ENCODE peak calls at places on chromosome 22, in four cellular contexts. One of them, this sample, is unnamed.

GRCh38 chr22:32987081-32987631 is 71.0 kb downstream of the SYN3 start:
- DNase-seq in GM12878: no peak
- DNase-seq in HepG2: no peak
- DNase-seq in K562: no peak
- DNase-seq in this sample: peak; percentile 62

GRCh38 chr22:39703890-39704658 is 133.5 kb downstream of the CACNA1I start:
- DNase-seq in HepG2: no peak
- DNase-seq in GM12878: no peak
- DNase-seq in K562: no peak
- DNase-seq in this sample: no peak

GRCh38 chr22:20582171-20582511 is 74.7 kb downstream of the MED15 start:
- DNase-seq in GM12878: no peak
- DNase-seq in HepG2: no peak
- DNase-seq in K562: no peak
- DNase-seq in this sample: no peak

GRCh38 chr22:25765016-25765367 is 23.0 kb downstream of the MYO18B start:
- DNase-seq in K562: no peak
- DNase-seq in GM12878: no peak
- DNase-seq in HepG2: no peak
- DNase-seq in this sample: no peak

GRCh38 chr22:49431559-49431958 is 396.1 kb downstream of the BRD1 start:
- DNase-seq in HepG2: no peak
- DNase-seq in K562: no peak
- DNase-seq in GM12878: no peak
- DNase-seq in this sample: no peak

GRCh38 chr22:50010676-50011446 is 1.7 kb downstream of the IL17REL start:
- DNase-seq in K562: peak; percentile 65
- DNase-seq in GM12878: no peak
- DNase-seq in HepG2: no peak
- DNase-seq in this sample: no peak

GRCh38 chr22:33666661-33667619 is 253.3 kb downstream of the LARGE1 start:
- DNase-seq in HepG2: no peak
- DNase-seq in GM12878: peak; percentile 1
- DNase-seq in K562: no peak
- DNase-seq in this sample: no peak

GRCh38 chr22:48802576-48802975 is 1025.1 kb downstream of the BRD1 start:
- DNase-seq in GM12878: no peak
- DNase-seq in K562: no peak
- DNase-seq in HepG2: no peak
- DNase-seq in this sample: no peak

GRCh38 chr22:39290724-39291161 is 28.7 kb downstream of the RPL3 start:
- DNase-seq in HepG2: peak; percentile 56
- DNase-seq in K562: no peak
- DNase-seq in GM12878: no peak
- DNase-seq in this sample: no peak

GRCh38 chr22:49017769-49018330 is 809.8 kb downstream of the BRD1 start:
- DNase-seq in K562: no peak
- DNase-seq in HepG2: no peak
- DNase-seq in GM12878: no peak
- DNase-seq in this sample: no peak

GRCh38 chr22:32544953-32545558 is 70.4 kb downstream of the FBXO7 start:
- DNase-seq in HepG2: no peak
- DNase-seq in GM12878: no peak
- DNase-seq in K562: no peak
- DNase-seq in this sample: no peak

DNA sequence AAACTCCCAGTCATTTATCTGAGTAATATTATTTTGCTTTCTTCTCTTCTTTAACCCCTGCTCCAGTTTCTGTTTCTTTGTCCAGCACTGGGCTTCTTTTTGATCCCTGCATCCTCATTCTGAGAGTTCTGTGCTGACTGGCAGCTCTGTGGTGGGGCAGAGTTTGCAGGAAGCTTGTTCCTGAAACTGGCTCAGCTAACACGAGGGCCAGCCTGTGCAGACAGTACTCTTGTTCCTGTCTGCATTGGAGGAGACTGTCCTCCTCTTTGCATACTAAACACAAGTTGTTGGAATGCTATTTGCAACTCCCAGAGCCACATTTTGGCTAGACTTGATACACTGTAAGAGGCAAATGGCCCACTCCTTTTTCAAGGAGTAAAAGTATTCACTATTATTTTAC is 93.1 kb upstream of the HORMAD2 start:
- DNase-seq in GM12878: no peak
- DNase-seq in K562: no peak
- DNase-seq in HepG2: no peak
- DNase-seq in this sample: no peak
- TF ChIP-seq ESRRA in GM12878: no peak
- TF ChIP-seq ESRRA in K562: no peak
- TF ChIP-seq ESRRA in HepG2: no peak
- TF ChIP-seq ESRRA in this sample: no peak

GRCh38 chr22:38243007-38243775 is 29.6 kb downstream of the TMEM184B start:
- DNase-seq in K562: no peak
- DNase-seq in HepG2: peak; percentile 74
- DNase-seq in GM12878: no peak
- DNase-seq in this sample: no peak

GRCh38 chr22:38239101-38239761 is 33.6 kb downstream of the TMEM184B start:
- DNase-seq in K562: no peak
- DNase-seq in HepG2: no peak
- DNase-seq in GM12878: no peak
- DNase-seq in this sample: no peak

GRCh38 chr22:38244106-38244505 is 28.7 kb downstream of the TMEM184B start:
- DNase-seq in K562: no peak
- DNase-seq in GM12878: no peak
- DNase-seq in HepG2: no peak
- DNase-seq in this sample: no peak

GRCh38 chr22:38238519-38239051 is 34.2 kb downstream of the TMEM184B start:
- DNase-seq in GM12878: no peak
- DNase-seq in HepG2: no peak
- DNase-seq in K562: no peak
- DNase-seq in this sample: no peak

GRCh38 chr22:38240734-38241252 is 32.0 kb downstream of the TMEM184B start:
- DNase-seq in GM12878: no peak
- DNase-seq in K562: peak; percentile 22
- DNase-seq in HepG2: no peak
- DNase-seq in this sample: peak; percentile 71
- TF ChIP-seq CREM in GM12878: no peak
- TF ChIP-seq CREM in K562: no peak
- TF ChIP-seq CREM in HepG2: no peak
- TF ChIP-seq CREM in this sample: no peak

DNA sequence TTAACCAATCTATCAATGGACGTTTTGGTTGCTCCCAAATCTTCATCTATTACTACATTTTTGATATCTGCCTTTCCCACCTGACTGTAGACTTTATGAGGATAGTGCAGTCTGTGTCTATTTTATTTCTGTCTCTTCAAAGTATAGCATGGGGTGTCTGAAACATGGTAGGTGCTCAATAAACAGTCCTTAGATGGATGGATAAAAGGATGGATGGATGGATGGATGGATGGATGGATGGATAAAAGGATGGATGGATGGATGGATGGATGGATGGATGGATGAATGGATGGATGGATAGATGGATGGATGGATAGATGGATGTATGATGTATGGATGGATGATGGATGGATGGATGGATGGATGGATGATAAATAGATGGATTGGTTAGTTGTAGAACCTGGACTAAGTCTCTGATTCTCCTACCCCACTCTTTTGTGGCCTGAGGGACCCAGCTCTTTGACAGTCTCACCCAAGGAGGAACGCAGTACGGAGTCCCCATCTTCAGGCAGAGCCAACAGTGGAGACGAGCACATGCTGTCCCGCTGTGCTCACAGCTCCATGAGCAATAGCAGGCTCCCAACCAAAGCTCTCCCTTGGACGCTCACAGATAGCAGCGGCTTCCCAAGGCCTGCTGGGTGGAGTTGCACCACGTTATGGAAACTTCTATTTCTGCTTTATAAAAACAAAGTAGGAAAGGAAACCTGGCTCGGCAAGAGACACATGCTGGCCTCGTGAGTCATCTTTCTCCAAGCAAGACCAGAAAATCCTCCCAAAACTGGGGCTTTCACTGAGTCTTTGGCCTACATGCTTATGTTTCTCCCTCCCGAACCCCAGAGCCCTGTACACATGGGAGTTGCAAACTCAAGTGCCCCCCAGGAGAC is 448.0 kb downstream of the MIAT start:
- DNase-seq in K562: no peak
- DNase-seq in HepG2: no peak
- DNase-seq in GM12878: no peak
- DNase-seq in this sample: no peak
- TF ChIP-seq ESRRA in K562: no peak
- TF ChIP-seq ESRRA in HepG2: no peak
- TF ChIP-seq ESRRA in GM12878: no peak
- TF ChIP-seq ESRRA in this sample: no peak

GRCh38 chr22:42439821-42440674 is 7.8 kb upstream of the NFAM1 start:
- DNase-seq in K562: no peak
- DNase-seq in HepG2: no peak
- DNase-seq in GM12878: no peak
- DNase-seq in this sample: no peak

GRCh38 chr22:42438293-42438650 is 6.1 kb upstream of the NFAM1 start:
- DNase-seq in HepG2: no peak
- DNase-seq in K562: no peak
- DNase-seq in GM12878: no peak
- DNase-seq in this sample: peak; percentile 46

GRCh38 chr22:42436402-42436801 is 4.2 kb upstream of the NFAM1 start:
- DNase-seq in GM12878: no peak
- DNase-seq in HepG2: no peak
- DNase-seq in K562: no peak
- DNase-seq in this sample: no peak

GRCh38 chr22:42439021-42439420 is 6.8 kb upstream of the NFAM1 start:
- DNase-seq in GM12878: no peak
- DNase-seq in K562: no peak
- DNase-seq in HepG2: no peak
- DNase-seq in this sample: no peak

DNA sequence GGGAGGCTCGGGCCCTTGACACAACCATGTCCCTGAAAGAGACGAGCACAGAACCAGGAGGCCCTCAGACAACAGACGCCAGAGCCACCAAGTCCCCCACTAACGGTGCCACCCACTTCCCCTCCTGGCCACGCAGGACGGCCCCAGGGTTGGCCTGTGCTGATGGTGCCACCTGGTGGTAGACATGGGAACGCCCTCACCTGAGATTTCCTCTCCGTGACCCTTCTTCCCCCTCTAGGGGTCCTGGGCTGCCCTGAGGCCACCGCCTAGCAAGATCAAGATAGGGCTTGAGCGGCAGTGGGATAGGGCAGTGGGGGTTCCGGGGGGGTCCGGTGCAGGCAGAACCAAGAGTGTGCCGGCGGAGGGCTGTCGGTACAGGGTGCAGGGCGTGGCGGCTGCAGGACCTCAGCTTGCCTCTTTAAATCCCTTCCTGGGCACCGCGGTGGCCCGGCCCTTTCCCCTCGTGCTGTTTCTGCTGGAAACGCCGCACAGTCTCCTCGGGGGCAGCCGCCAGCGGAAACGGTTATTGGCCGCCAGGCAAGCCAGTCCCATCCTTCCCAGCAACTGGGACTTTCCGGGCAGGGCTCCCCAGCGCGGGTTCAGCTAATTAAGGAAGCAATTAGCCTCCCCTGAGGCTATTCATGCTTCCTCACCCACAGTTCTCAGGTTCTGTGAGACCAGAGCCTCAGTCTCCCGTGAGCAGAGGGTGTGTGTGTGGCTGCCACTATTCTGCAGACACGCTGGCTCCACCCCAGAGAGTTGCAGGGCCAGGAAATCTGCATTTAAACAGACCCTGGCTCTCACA is 5.5 kb upstream of the NFAM1 start:
- DNase-seq in K562: peak; percentile 78
- DNase-seq in HepG2: peak; percentile 41
- DNase-seq in GM12878: peak; percentile 84
- DNase-seq in this sample: peak; percentile 89
- TF ChIP-seq CREM in K562: peak; percentile 34
- TF ChIP-seq CREM in HepG2: no peak
- TF ChIP-seq CREM in GM12878: no peak
- TF ChIP-seq CREM in this sample: no peak

GRCh38 chr22:36764641-36765040 is 11.3 kb downstream of the IFT27 start:
- DNase-seq in GM12878: no peak
- DNase-seq in K562: no peak
- DNase-seq in HepG2: no peak
- DNase-seq in this sample: no peak

GRCh38 chr22:36762687-36763260 is 13.1 kb downstream of the IFT27 start:
- DNase-seq in GM12878: no peak
- DNase-seq in HepG2: no peak
- DNase-seq in K562: no peak
- DNase-seq in this sample: no peak

GRCh38 chr22:36763576-36763975 is 12.3 kb downstream of the IFT27 start:
- DNase-seq in K562: no peak
- DNase-seq in HepG2: no peak
- DNase-seq in GM12878: no peak
- DNase-seq in this sample: no peak

GRCh38 chr22:36765131-36765942 is 10.6 kb downstream of the IFT27 start:
- DNase-seq in GM12878: no peak
- DNase-seq in HepG2: no peak
- DNase-seq in K562: no peak
- DNase-seq in this sample: peak; percentile 8

DNA sequence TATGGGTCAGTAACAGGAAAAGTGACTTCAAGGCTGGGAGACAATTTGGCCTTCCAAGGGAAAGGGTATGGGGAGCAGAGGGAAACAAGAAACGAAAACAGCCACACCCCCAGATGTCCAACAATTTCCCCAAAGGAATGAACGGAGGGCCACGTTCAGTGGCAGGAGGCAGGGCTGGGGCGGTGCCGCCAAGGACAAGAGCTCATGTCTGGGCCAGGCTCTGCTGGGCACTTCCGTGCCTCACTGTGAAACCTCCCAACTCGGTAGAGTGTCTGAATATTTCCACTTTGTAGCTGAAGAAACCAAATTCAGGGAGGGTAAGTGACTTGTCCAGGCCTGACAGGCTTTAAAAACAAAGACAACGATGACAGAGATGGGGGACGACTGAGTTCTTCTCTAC is 11.9 kb downstream of the IFT27 start:
- DNase-seq in K562: no peak
- DNase-seq in GM12878: no peak
- DNase-seq in HepG2: no peak
- DNase-seq in this sample: peak; percentile 3
- TF ChIP-seq ESRRA in K562: no peak
- TF ChIP-seq ESRRA in GM12878: no peak
- TF ChIP-seq ESRRA in HepG2: no peak
- TF ChIP-seq ESRRA in this sample: no peak

GRCh38 chr22:22035771-22036314 is 53.3 kb upstream of the TOP3B start:
- DNase-seq in GM12878: no peak
- DNase-seq in K562: no peak
- DNase-seq in HepG2: no peak
- DNase-seq in this sample: no peak
- TF ChIP-seq CREM in GM12878: no peak
- TF ChIP-seq CREM in K562: no peak
- TF ChIP-seq CREM in HepG2: no peak
- TF ChIP-seq CREM in this sample: no peak

GRCh38 chr22:41362615-41363014 is 19.1 kb upstream of the TEF start:
- DNase-seq in GM12878: no peak
- DNase-seq in K562: no peak
- DNase-seq in HepG2: no peak
- DNase-seq in this sample: no peak

GRCh38 chr22:41360126-41360525 is 21.6 kb upstream of the TEF start:
- DNase-seq in K562: no peak
- DNase-seq in GM12878: no peak
- DNase-seq in HepG2: peak; percentile 85
- DNase-seq in this sample: peak; percentile 71

GRCh38 chr22:41364233-41364632 is 17.5 kb upstream of the TEF start:
- DNase-seq in GM12878: no peak
- DNase-seq in K562: no peak
- DNase-seq in HepG2: no peak
- DNase-seq in this sample: no peak

GRCh38 chr22:41359376-41359775 is 22.4 kb upstream of the TEF start:
- DNase-seq in GM12878: no peak
- DNase-seq in HepG2: no peak
- DNase-seq in K562: no peak
- DNase-seq in this sample: no peak

GRCh38 chr22:41361716-41362310 is 19.9 kb upstream of the TEF start:
- DNase-seq in GM12878: no peak
- DNase-seq in HepG2: no peak
- DNase-seq in K562: no peak
- DNase-seq in this sample: no peak
- TF ChIP-seq ESRRA in GM12878: no peak
- TF ChIP-seq ESRRA in HepG2: no peak
- TF ChIP-seq ESRRA in K562: no peak
- TF ChIP-seq ESRRA in this sample: no peak